ENCODE peak calls at places on chromosomes 4 and X, in five cellular contexts. D is cardiac muscle cell; O is LoVo; R is GM04504; S is stimulated activated naive CD8-positive, alpha-beta T cell treated with anti-CD3 and anti-CD28 coated beads, Interleukin-15, Interleukin-2, amounts not matched to agents 100 U/mL and 50 U/mL, for 24 hours. M is an unnamed sample.

GRCh38 chrX:135489542-135489941 is 30.9 kb upstream of the INTS6L start:
- DNase-seq in S (no peak), R (no peak), D (no peak), O (no peak), M (no peak)

GRCh38 chr4:105050896-105051295 is 95.8 kb upstream of the TET2 start:
- DNase-seq in D (no peak), R (peak), O (no peak), S (no peak), M (no peak)

GRCh38 chr4:20422398-20422797 is 170.7 kb downstream of the SLIT2 start:
- DNase-seq in S (peak), R (no peak), D (peak), O (peak), M (peak)

GRCh38 chr4:98873059-98873458 is 55.9 kb downstream of the EIF4E start:
- DNase-seq in O (no peak), D (no peak), S (no peak), R (peak), M (no peak)

GRCh38 chrX:38804481-38805293 is 3.4 kb downstream of the MID1IP1 start:
- DNase-seq in O (peak), R (no peak), S (peak), D (peak), M (peak)

GRCh38 chr4:105061720-105062119 is 85.0 kb upstream of the TET2 start:
- DNase-seq in O (no peak), R (no peak), S (no peak), D (no peak), M (no peak)

GRCh38 chrX:95346854-95347253 is 1337.8 kb upstream of the DIAPH2 start:
- DNase-seq in R (no peak), S (no peak), O (no peak), D (no peak), M (no peak)

GRCh38 chrX:134161162-134161561 is 75.8 kb upstream of the CCDC160 start:
- DNase-seq in R (no peak), O (no peak), D (no peak), S (no peak), M (no peak)

GRCh38 chrX:3346436-3347329 is at the start of gene MXRA5:
- DNase-seq in R (peak), S (no peak), D (peak), O (no peak), M (no peak)

GRCh38 chrX:69014200-69014599 is 151.1 kb downstream of the PJA1 start:
- DNase-seq in O (no peak), R (no peak), S (no peak), D (no peak), M (no peak)

GRCh38 chrX:39850630-39851152 is 247.1 kb downstream of the BCOR start:
- DNase-seq in S (no peak), R (peak), O (no peak), D (no peak), M (no peak)

M was measured in activated naive CD8-positive, alpha-beta T cell treated with anti-CD3 and anti-CD28 coated beads, Interleukin-2, amount 50 U/mL, for 24 hours.